ENCODE peak calls at places on chromosomes 12 and 14, in six cellular contexts. Z is HepG2, S is H1, W is SK-N-SH, J is K562, N is GM12878. L is an unnamed sample.

GRCh38 chr14:65751510-65751909 is 339.0 kb downstream of the FUT8 start:
- DNase-seq in Z (no peak), J (no peak), N (no peak), W (no peak), S (no peak), L (no peak)

GRCh38 chr14:74326369-74327152 is 21.7 kb upstream of the VRTN start:
- DNase-seq in W (peak), Z (peak), S (peak), N (no peak), J (no peak), L (no peak)

GRCh38 chr14:96177766-96178377 is 26.8 kb upstream of the BDKRB2 start:
- DNase-seq in N (no peak), W (no peak), J (no peak), Z (no peak), S (no peak), L (no peak)

GRCh38 chr14:64812412-64812811 is 67.3 kb downstream of the SPTB start:
- DNase-seq in N (no peak), J (no peak), S (peak), W (no peak), Z (no peak), L (no peak)

GRCh38 chr14:48670939-48671338 is 915.2 kb downstream of the RPS29 start:
- DNase-seq in J (no peak), N (no peak), S (no peak), W (no peak), Z (no peak), L (no peak)

GRCh38 chr12:57834086-57834876 is 12.2 kb downstream of the CTDSP2 start:
- DNase-seq in S (no peak), W (no peak), J (no peak), N (no peak), Z (no peak), L (no peak)

GRCh38 chr12:132170094-132170636 is 25.9 kb downstream of the NOC4L start:
- DNase-seq in Z (no peak), S (no peak), J (no peak), W (no peak), N (no peak), L (no peak)

GRCh38 chr14:99603471-99603933 is 505 bp downstream of the CCDC85C start:
- DNase-seq in Z (no peak), N (no peak), S (peak), J (peak), W (no peak), L (no peak)

GRCh38 chr12:48038085-48038484 is 33.8 kb upstream of the COL2A1 start:
- DNase-seq in N (no peak), Z (no peak), W (no peak), J (no peak), S (no peak), L (no peak)

GRCh38 chr12:132314035-132314434 is 15.4 kb downstream of the GALNT9 start:
- DNase-seq in N (no peak), S (no peak), Z (no peak), J (no peak), W (no peak), L (no peak)

GRCh38 chr14:24848427-24848826 is 201.5 kb downstream of the STXBP6 start:
- DNase-seq in S (no peak), N (no peak), W (no peak), J (no peak), Z (no peak), L (no peak)

GRCh38 chr14:55426881-55427280 is 13.5 kb downstream of the TBPL2 start:
- DNase-seq in Z (no peak), S (no peak), N (no peak), W (no peak), J (no peak), L (no peak)

GRCh38 chr12:132559652-132560420 is 50.5 kb downstream of the LRCOL1 start:
- DNase-seq in N (no peak), Z (peak), J (peak), W (peak), S (peak), L (peak)

GRCh38 chr12:69027411-69027811 is 94.4 kb upstream of the CPM start:
- DNase-seq in N (no peak), Z (no peak), J (no peak), S (no peak), W (no peak), L (no peak)

GRCh38 chr14:59267046-59267445 is 78.6 kb downstream of the DAAM1 start:
- DNase-seq in W (no peak), N (no peak), S (no peak), J (no peak), Z (no peak), L (no peak)

GRCh38 chr12:121130866-121131373 is 1.8 kb upstream of the P2RX7 start:
- DNase-seq in J (no peak), N (no peak), W (no peak), Z (no peak), S (no peak), L (no peak)

GRCh38 chr14:65334765-65335411 is 77.6 kb upstream of the FUT8 start:
- DNase-seq in W (no peak), S (peak), N (no peak), Z (no peak), J (no peak), L (no peak)

GRCh38 chr14:89091781-89092180 is 267.3 kb downstream of the TTC8 start:
- DNase-seq in W (no peak), S (no peak), J (no peak), Z (no peak), N (no peak), L (no peak)

DNA sequence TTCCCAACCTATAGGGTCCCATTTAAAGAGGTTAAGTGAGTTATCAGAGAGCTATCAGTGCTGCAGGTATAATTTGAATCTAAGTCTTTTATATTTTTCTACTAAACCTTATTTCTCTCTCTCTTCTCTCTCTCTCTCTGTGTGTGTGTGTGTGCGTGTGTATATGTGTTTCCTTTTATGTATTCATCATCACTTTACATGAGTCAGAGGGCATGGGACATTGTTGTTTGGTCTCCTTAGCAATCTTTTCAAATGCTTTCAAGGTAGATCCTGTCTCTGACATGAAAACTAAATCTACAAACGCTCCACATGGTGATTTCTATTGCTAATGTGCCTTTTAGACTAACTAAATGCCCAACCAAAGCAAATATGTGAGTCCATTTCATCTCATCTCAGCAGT is 459.7 kb downstream of the BTG1 start:
- DNase-seq in W (no peak), S (no peak), J (no peak), N (no peak), Z (no peak), L (peak)
- TF ChIP-seq CHD2 in W (no peak), S (no peak), J (no peak), N (no peak), Z (no peak), L (no peak)

GRCh38 chr14:72788972-72789728 is 104.8 kb downstream of the DPF3 start:
- DNase-seq in N (no peak), Z (no peak), S (no peak), W (peak), J (no peak), L (no peak)

GRCh38 chr14:72796935-72797334 is 97.0 kb downstream of the DPF3 start:
- DNase-seq in Z (no peak), W (no peak), N (no peak), J (no peak), S (no peak), L (no peak)

GRCh38 chr14:72790887-72791566 is 102.9 kb downstream of the DPF3 start:
- DNase-seq in W (no peak), N (no peak), S (no peak), Z (no peak), J (no peak), L (no peak)

GRCh38 chr14:72792051-72792788 is 101.7 kb downstream of the DPF3 start:
- DNase-seq in W (no peak), S (no peak), Z (no peak), N (no peak), J (no peak), L (no peak)

DNA sequence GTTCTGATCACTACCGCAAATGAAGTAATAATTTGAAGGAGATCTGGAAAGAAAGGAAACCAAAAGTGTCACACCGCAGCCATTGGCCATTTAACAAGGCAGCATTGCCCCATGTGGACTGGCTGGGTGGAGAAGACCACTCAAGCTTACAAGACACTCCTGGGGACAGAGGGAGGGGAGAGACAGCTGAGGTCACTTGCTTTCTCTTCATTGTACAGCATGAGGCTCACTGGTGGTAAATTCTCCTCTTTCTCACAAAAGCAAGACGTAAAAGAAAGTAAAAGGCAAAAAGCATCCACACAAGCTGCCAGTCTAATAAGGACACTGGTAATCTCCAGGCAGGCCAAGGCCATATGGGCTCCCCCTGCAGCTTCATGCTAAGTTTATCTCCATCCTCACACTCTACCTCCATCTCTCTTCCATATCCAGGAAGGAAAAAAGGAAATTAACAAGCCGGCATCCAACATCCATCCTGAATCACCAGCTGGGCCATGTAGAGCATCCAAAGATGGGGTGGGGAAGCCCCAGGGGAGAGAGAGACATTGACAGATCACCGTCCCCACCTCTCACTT is 100.7 kb downstream of the DPF3 start:
- DNase-seq in Z (no peak), W (no peak), S (no peak), N (no peak), J (no peak), L (no peak)
- TF ChIP-seq CHD2 in Z (no peak), W (no peak), S (no peak), N (no peak), J (no peak), L (no peak)

GRCh38 chr14:101588990-101589389 is 27.7 kb downstream of the DIO3 start:
- DNase-seq in W (peak), N (no peak), S (no peak), Z (peak), J (no peak), L (no peak)
- TF ChIP-seq CHD2 in W (no peak), N (no peak), S (no peak), Z (no peak), J (no peak), L (no peak)

GRCh38 chr12:21073129-21073528 is 57.9 kb upstream of the SLCO1B1 start:
- DNase-seq in J (no peak), S (no peak), Z (no peak), W (no peak), N (no peak), L (no peak)

DNA sequence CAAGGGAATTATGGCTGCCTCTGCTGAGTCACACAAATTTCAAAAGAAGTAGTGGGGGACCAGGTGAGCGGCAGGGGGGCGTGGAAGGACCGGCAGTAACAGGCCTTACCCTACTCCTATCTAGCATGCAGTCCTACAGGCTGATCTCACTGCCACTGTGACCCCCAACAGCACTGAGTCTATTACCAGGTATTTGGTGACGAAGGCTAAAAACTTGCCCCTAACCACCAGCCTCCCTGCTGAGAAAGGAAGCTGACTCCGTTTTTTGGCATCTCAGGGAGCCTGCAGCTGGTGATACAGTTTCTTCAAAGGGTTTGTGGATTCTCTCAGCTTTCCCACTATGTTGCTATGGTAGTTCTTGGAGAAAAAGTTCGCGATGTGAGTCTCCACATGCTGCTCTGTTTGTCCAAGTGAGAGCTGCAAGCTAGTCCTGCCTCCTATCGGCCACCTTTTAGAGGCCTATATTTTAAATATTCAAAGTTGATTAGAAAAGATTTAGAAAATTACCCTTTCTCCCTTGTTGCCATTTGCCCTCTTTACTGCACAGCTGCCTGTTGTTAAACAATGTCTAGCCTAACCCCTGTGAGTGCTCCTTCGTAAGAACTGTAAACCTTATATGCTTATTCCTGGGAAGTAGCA is 57.1 kb upstream of the SLCO1B1 start:
- DNase-seq in N (no peak), Z (no peak), W (no peak), J (no peak), S (no peak), L (peak)
- TF ChIP-seq CHD2 in N (no peak), Z (no peak), W (no peak), J (no peak), S (no peak), L (no peak)

GRCh38 chr12:3336606-3337311 is 154.2 kb upstream of the PRMT8 start:
- DNase-seq in Z (peak), S (no peak), N (no peak), J (no peak), W (peak), L (no peak)
- TF ChIP-seq CHD2 in Z (no peak), S (no peak), N (no peak), J (no peak), W (no peak), L (no peak)

L was measured in A549.